ENCODE peak calls at places on chromosomes 16 and 17, in seven cellular contexts. I, H, M, L, R, C and D are unnamed samples.

GRCh38 chr17:19508327-19508867 is 25.3 kb upstream of the SLC47A1 start:
- DNase-seq in I (peak; percentile 73), H (peak; percentile 38), M (peak; percentile 53), L (peak; percentile 42), R (peak; percentile 71), C (no peak), D (no peak)

GRCh38 chr17:38554430-38555350 is 51.1 kb downstream of the SRCIN1 start:
- DNase-seq in I (no peak), H (no peak), M (no peak), L (no peak), R (no peak), C (peak; percentile 52), D (no peak)

GRCh38 chr17:70123193-70123592 is 46.1 kb upstream of the KCNJ2 start:
- DNase-seq in I (no peak), H (no peak), M (no peak), L (no peak), R (no peak), C (no peak), D (no peak)

GRCh38 chr17:29127840-29128239 is 52.4 kb downstream of the MYO18A start:
- DNase-seq in I (no peak), H (no peak), M (peak; percentile 30), L (no peak), R (no peak), C (no peak), D (no peak)

GRCh38 chr17:63278731-63279442 is 167.2 kb downstream of the CYB561 start:
- DNase-seq in I (no peak), H (no peak), M (no peak), L (no peak), R (no peak), C (no peak), D (no peak)

GRCh38 chr16:76265434-76266045 is 11.7 kb upstream of the CNTNAP4 start:
- DNase-seq in I (no peak), H (no peak), M (peak; percentile 67), L (peak; percentile 47), R (no peak), C (no peak), D (no peak)

GRCh38 chr17:17384291-17384615 is 81.1 kb downstream of the NT5M start:
- DNase-seq in I (no peak), H (no peak), M (no peak), L (no peak), R (no peak), C (no peak), D (no peak)

GRCh38 chr16:12651765-12652531 is 151.7 kb downstream of the CPPED1 start:
- DNase-seq in I (no peak), H (no peak), M (peak; percentile 75), L (no peak), R (no peak), C (no peak), D (no peak)

GRCh38 chr16:35733278-35733965 is 2274.0 kb downstream of the TP53TG3F start:
- DNase-seq in I (no peak), H (no peak), M (no peak), L (no peak), R (no peak), C (no peak), D (no peak)

GRCh38 chr17:32876414-32877163 is at the start of gene MYO1D:
- DNase-seq in I (peak; percentile 72), H (peak; percentile 16), M (peak; percentile 71), L (peak; percentile 92), R (no peak), C (no peak), D (no peak)

GRCh38 chr17:64354396-64354795 is 36.3 kb downstream of the PECAM1 start:
- DNase-seq in I (no peak), H (no peak), M (peak; percentile 21), L (no peak), R (no peak), C (peak; percentile 58), D (no peak)

GRCh38 chr16:70804153-70804728 is 3.3 kb upstream of the VAC14 start:
- DNase-seq in I (peak; percentile 13), H (no peak), M (no peak), L (no peak), R (no peak), C (peak; percentile 92), D (no peak)

GRCh38 chr17:9612016-9612415 is 33.3 kb upstream of the USP43 start:
- DNase-seq in I (no peak), H (no peak), M (no peak), L (no peak), R (no peak), C (no peak), D (no peak)

GRCh38 chr17:52157161-52157560 is 1.4 kb downstream of the CA10 start:
- DNase-seq in I (no peak), H (no peak), M (no peak), L (no peak), R (no peak), C (no peak), D (peak; percentile 47)

GRCh38 chr16:78584991-78585390 is 485.5 kb downstream of the WWOX start:
- DNase-seq in I (no peak), H (no peak), M (no peak), L (no peak), R (no peak), C (no peak), D (no peak)

GRCh38 chr17:68861602-68862001 is 93.6 kb downstream of the ABCA8 start:
- DNase-seq in I (no peak), H (no peak), M (no peak), L (no peak), R (no peak), C (no peak), D (no peak)

GRCh38 chr17:36544049-36544319 is 735 bp upstream of the GGNBP2 start:
- DNase-seq in I (peak; percentile 53), H (no peak), M (peak; percentile 50), L (no peak), R (no peak), C (peak; percentile 47), D (no peak)

GRCh38 chr16:70490261-70490660 is 33.1 kb downstream of the COG4 start:
- DNase-seq in I (no peak), H (no peak), M (no peak), L (no peak), R (no peak), C (no peak), D (no peak)

GRCh38 chr16:70740919-70741778 is 55.3 kb upstream of the MTSS2 start:
- DNase-seq in I (peak; percentile 68), H (no peak), M (no peak), L (no peak), R (peak; percentile 59), C (peak; percentile 43), D (no peak)

GRCh38 chr16:20803192-20803560 is 3.1 kb downstream of the ERI2 start:
- DNase-seq in I (no peak), H (no peak), M (no peak), L (no peak), R (no peak), C (no peak), D (no peak)

GRCh38 chr16:83807327-83807709 is 460 bp upstream of the HSBP1 start:
- DNase-seq in I (no peak), H (no peak), M (no peak), L (peak; percentile 26), R (no peak), C (no peak), D (no peak)

DNA sequence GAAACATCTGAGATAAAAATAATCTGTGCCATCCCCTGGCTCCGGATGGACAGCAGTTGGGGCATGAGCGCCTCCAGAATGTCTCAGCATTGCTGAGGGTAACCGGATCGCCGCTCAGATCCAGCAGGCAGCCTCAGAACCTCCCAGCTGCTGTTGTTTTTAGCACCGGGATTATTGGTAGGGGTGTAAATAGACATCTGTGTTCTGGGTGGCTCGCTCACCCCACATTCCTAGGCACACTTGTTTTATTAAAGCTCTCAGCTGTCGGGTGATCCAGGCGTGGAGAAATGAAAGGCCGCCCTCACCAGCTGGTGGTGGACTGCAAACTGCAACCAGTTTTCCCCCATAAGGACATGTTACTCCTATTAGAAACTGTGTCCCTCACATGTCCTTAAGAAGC is 32.1 kb downstream of the MYH3 start:
- DNase-seq in I (no peak), H (no peak), M (no peak), L (no peak), R (no peak), C (no peak), D (no peak)
- H3K27ac ChIP-seq in I (no peak overlapping the region), H (no peak overlapping the region), M (no peak overlapping the region), L (no peak overlapping the region), R (no peak overlapping the region), C (no peak overlapping the region), D (no peak overlapping the region)

GRCh38 chr16:59591480-59591879 is 857.4 kb upstream of the GOT2 start:
- DNase-seq in I (no peak), H (no peak), M (no peak), L (no peak), R (no peak), C (peak; percentile 16), D (no peak)

GRCh38 chr16:59597269-59597668 is 863.2 kb upstream of the GOT2 start:
- DNase-seq in I (no peak), H (no peak), M (no peak), L (no peak), R (no peak), C (no peak), D (no peak)

DNA sequence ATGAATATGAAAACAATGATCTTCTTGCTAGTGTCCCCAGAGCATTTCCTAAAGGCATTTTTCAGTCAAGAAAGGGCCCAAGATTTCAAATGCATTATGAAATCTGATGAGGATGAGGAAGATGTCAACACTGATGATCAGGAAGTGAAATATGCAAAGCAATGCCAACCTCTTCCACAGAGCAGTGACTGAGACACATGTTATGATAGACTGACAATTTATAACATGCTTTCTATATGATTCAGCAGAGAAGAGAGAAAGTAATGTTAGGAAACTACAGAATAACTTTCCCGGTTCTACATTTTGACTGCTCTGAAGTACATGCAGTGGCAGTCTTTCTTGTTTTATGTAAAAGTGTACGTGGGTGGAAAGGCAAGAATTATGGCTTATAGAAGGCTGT is 859.1 kb upstream of the GOT2 start:
- DNase-seq in I (no peak), H (no peak), M (no peak), L (no peak), R (no peak), C (peak; percentile 72), D (no peak)
- H3K27ac ChIP-seq in I (no peak overlapping the region), H (no peak overlapping the region), M (no peak overlapping the region), L (no peak overlapping the region), R (no peak overlapping the region), C (peak overlapping the region; percentile 29), D (no peak overlapping the region)

GRCh38 chr16:10576390-10577304 is 3.8 kb downstream of the EMP2 start:
- DNase-seq in I (no peak), H (no peak), M (no peak), L (no peak), R (no peak), C (no peak), D (no peak)
- H3K27ac ChIP-seq in I (no peak overlapping the region), H (no peak overlapping the region), M (no peak overlapping the region), L (no peak overlapping the region), R (no peak overlapping the region), C (no peak overlapping the region), D (no peak overlapping the region)

GRCh38 chr17:41918392-41919164 is at the start of gene ACLY:
- DNase-seq in I (peak; percentile 96), H (peak; percentile 96), M (peak; percentile 100), L (peak; percentile 98), R (peak; percentile 92), C (peak; percentile 84), D (peak; percentile 93)

GRCh38 chr17:41915566-41915965 is 3.2 kb downstream of the ACLY start:
- DNase-seq in I (no peak), H (no peak), M (no peak), L (no peak), R (no peak), C (no peak), D (no peak)

GRCh38 chr17:41919165-41919817 is 540 bp upstream of the ACLY start:
- DNase-seq in I (no peak), H (no peak), M (peak; percentile 85), L (peak; percentile 68), R (no peak), C (no peak), D (peak; percentile 88)

GRCh38 chr17:41917957-41918391 is 777 bp downstream of the ACLY start:
- DNase-seq in I (peak; percentile 58), H (peak; percentile 39), M (peak; percentile 54), L (peak; percentile 78), R (peak; percentile 42), C (no peak), D (no peak)

GRCh38 chr17:41917192-41917591 is 1.6 kb downstream of the ACLY start:
- DNase-seq in I (no peak), H (no peak), M (peak; percentile 29), L (peak; percentile 29), R (no peak), C (peak; percentile 72), D (no peak)
- H3K27ac ChIP-seq in I (no peak overlapping the region), H (no peak overlapping the region), M (no peak overlapping the region), L (no peak overlapping the region), R (no peak overlapping the region), C (no peak overlapping the region), D (no peak overlapping the region)